ENCODE peak calls at places on chromosomes 11 and 22, in four cellular contexts. One of them, this sample, is unnamed.
A peak's percentile ranks its signal among the peaks of the same experiment; 100 is the strongest.

GRCh38 chr11:58765078-58765477 is 33.3 kb upstream of the GLYAT start:
- ATAC-seq in Panc1: no peak
- ATAC-seq in gastroesophageal sphincter: no peak
- ATAC-seq in heart right ventricle: no peak
- ATAC-seq in this sample: no peak

GRCh38 chr22:36197601-36198146 is 3.9 kb downstream of the APOL4 start:
- ATAC-seq in Panc1: no peak
- ATAC-seq in gastroesophageal sphincter: no peak
- ATAC-seq in heart right ventricle: peak; percentile 28
- ATAC-seq in this sample: peak; percentile 46

GRCh38 chr11:11413776-11414175 is 60.7 kb upstream of the CSNK2A3 start:
- ATAC-seq in Panc1: no peak
- ATAC-seq in gastroesophageal sphincter: no peak
- ATAC-seq in heart right ventricle: no peak
- ATAC-seq in this sample: no peak

GRCh38 chr11:122319011-122319410 is 203.0 kb upstream of the BLID start:
- ATAC-seq in Panc1: no peak
- ATAC-seq in gastroesophageal sphincter: no peak
- ATAC-seq in heart right ventricle: no peak
- ATAC-seq in this sample: no peak

GRCh38 chr11:125170001-125170405 is 5.5 kb downstream of the PKNOX2 start:
- ATAC-seq in Panc1: no peak
- ATAC-seq in gastroesophageal sphincter: no peak
- ATAC-seq in heart right ventricle: peak; percentile 13
- ATAC-seq in this sample: no peak

GRCh38 chr11:9529333-9529648 is 44.2 kb upstream of the WEE1 start:
- ATAC-seq in Panc1: peak; percentile 48
- ATAC-seq in gastroesophageal sphincter: no peak
- ATAC-seq in heart right ventricle: peak; percentile 63
- ATAC-seq in this sample: no peak

GRCh38 chr11:119671048-119671447 is 58.0 kb downstream of the NECTIN1 start:
- ATAC-seq in Panc1: no peak
- ATAC-seq in gastroesophageal sphincter: peak; percentile 48
- ATAC-seq in heart right ventricle: peak; percentile 81
- ATAC-seq in this sample: no peak

GRCh38 chr11:11037162-11037732 is 179.4 kb upstream of the ZBED5 start:
- ATAC-seq in Panc1: peak; percentile 21
- ATAC-seq in gastroesophageal sphincter: no peak
- ATAC-seq in heart right ventricle: no peak
- ATAC-seq in this sample: no peak

GRCh38 chr11:22512457-22512856 is 113.2 kb downstream of the FANCF start:
- ATAC-seq in Panc1: no peak
- ATAC-seq in gastroesophageal sphincter: no peak
- ATAC-seq in heart right ventricle: no peak
- ATAC-seq in this sample: no peak

GRCh38 chr11:113263458-113264095 is 50.8 kb upstream of the TTC12 start:
- ATAC-seq in Panc1: peak; percentile 37
- ATAC-seq in gastroesophageal sphincter: no peak
- ATAC-seq in heart right ventricle: no peak
- ATAC-seq in this sample: no peak

GRCh38 chr22:49884075-49884474 is 30.4 kb downstream of the ZBED4 start:
- ATAC-seq in Panc1: no peak
- ATAC-seq in gastroesophageal sphincter: no peak
- ATAC-seq in heart right ventricle: no peak
- ATAC-seq in this sample: no peak

GRCh38 chr11:117300773-117301172 is 9.6 kb downstream of the BACE1-AS start:
- ATAC-seq in Panc1: no peak
- ATAC-seq in gastroesophageal sphincter: no peak
- ATAC-seq in heart right ventricle: no peak
- ATAC-seq in this sample: no peak

GRCh38 chr11:32962016-32962415 is 53.7 kb upstream of the DEPDC7 start:
- ATAC-seq in Panc1: no peak
- ATAC-seq in gastroesophageal sphincter: no peak
- ATAC-seq in heart right ventricle: no peak
- ATAC-seq in this sample: no peak

GRCh38 chr22:21681566-21682370 is 16.0 kb downstream of the PPIL2 start:
- ATAC-seq in Panc1: peak; percentile 27
- ATAC-seq in gastroesophageal sphincter: no peak
- ATAC-seq in heart right ventricle: no peak
- ATAC-seq in this sample: no peak

GRCh38 chr11:102234779-102235439 is 82.4 kb upstream of the BIRC3 start:
- ATAC-seq in Panc1: no peak
- ATAC-seq in gastroesophageal sphincter: no peak
- ATAC-seq in heart right ventricle: no peak
- ATAC-seq in this sample: no peak

GRCh38 chr11:19743622-19744021 is 31.0 kb downstream of the NAV2 start:
- ATAC-seq in Panc1: no peak
- ATAC-seq in gastroesophageal sphincter: no peak
- ATAC-seq in heart right ventricle: peak; percentile 17
- ATAC-seq in this sample: no peak

GRCh38 chr11:125275905-125276634 is 111.5 kb downstream of the PKNOX2 start:
- ATAC-seq in Panc1: no peak
- ATAC-seq in gastroesophageal sphincter: no peak
- ATAC-seq in heart right ventricle: peak; percentile 12
- ATAC-seq in this sample: no peak

GRCh38 chr22:50548913-50549790 is 3.5 kb downstream of the KLHDC7B start:
- ATAC-seq in Panc1: no peak
- ATAC-seq in gastroesophageal sphincter: no peak
- ATAC-seq in heart right ventricle: no peak
- ATAC-seq in this sample: peak; percentile 27

GRCh38 chr22:27558658-27559371 is 242.7 kb downstream of the MN1 start:
- ATAC-seq in Panc1: no peak
- ATAC-seq in gastroesophageal sphincter: no peak
- ATAC-seq in heart right ventricle: no peak
- ATAC-seq in this sample: no peak

GRCh38 chr11:107741044-107741823 is 29.4 kb upstream of the SLN start:
- ATAC-seq in Panc1: peak; percentile 69
- ATAC-seq in gastroesophageal sphincter: no peak
- ATAC-seq in heart right ventricle: no peak
- ATAC-seq in this sample: peak; percentile 73

GRCh38 chr11:95641506-95641905 is 148.1 kb downstream of the FAM76B start:
- ATAC-seq in Panc1: no peak
- ATAC-seq in gastroesophageal sphincter: peak; percentile 89
- ATAC-seq in heart right ventricle: no peak
- ATAC-seq in this sample: peak; percentile 90

GRCh38 chr22:37303821-37304274 is 21.5 kb downstream of the CYTH4 start:
- ATAC-seq in Panc1: peak; percentile 50
- ATAC-seq in gastroesophageal sphincter: no peak
- ATAC-seq in heart right ventricle: no peak
- ATAC-seq in this sample: no peak

GRCh38 chr11:65743928-65744698 is 23.5 kb upstream of the RNASEH2C start:
- ATAC-seq in Panc1: peak; percentile 95
- ATAC-seq in gastroesophageal sphincter: no peak
- ATAC-seq in heart right ventricle: peak; percentile 73
- ATAC-seq in this sample: no peak

GRCh38 chr11:122100222-122101080 is 15.6 kb downstream of the BLID start:
- ATAC-seq in Panc1: peak; percentile 42
- ATAC-seq in gastroesophageal sphincter: peak; percentile 54
- ATAC-seq in heart right ventricle: peak; percentile 70
- ATAC-seq in this sample: no peak

GRCh38 chr11:64609436-64610047 is 18.5 kb downstream of the SLC22A12 start:
- ATAC-seq in Panc1: peak; percentile 22
- ATAC-seq in gastroesophageal sphincter: no peak
- ATAC-seq in heart right ventricle: peak; percentile 10
- ATAC-seq in this sample: no peak

GRCh38 chr11:81098471-81098870 is 1635.2 kb downstream of the FAM181B start:
- ATAC-seq in Panc1: no peak
- ATAC-seq in gastroesophageal sphincter: no peak
- ATAC-seq in heart right ventricle: no peak
- ATAC-seq in this sample: no peak

This sample was measured in stimulated activated memory B cell treated with anti-CD40 and anti-IgM and Interleukin-4, amounts not matched to agents 10 μg/mL and 1 μg/mL and 100 μg/mL, for 72 hours.